ENCODE peak calls at places on chromosomes 4 and X, in six cellular contexts. J is hepatocyte, T is substantia nigra, I is psoas muscle, R is right atrium auricular region, E is HL-60. D is an unnamed sample.

GRCh38 chr4:110823251-110823650 is 200.4 kb upstream of the PITX2 start:
- DNase-seq in T (no peak), E (no peak), R (no peak), I (no peak), J (no peak), D (no peak)

GRCh38 chr4:71006203-71006907 is 12.9 kb downstream of the DCK start:
- DNase-seq in E (no peak), T (no peak), J (no peak), R (no peak), I (no peak), D (no peak)

GRCh38 chr4:25397305-25397704 is 20.2 kb downstream of the ANAPC4 start:
- DNase-seq in R (no peak), E (no peak), T (no peak), J (no peak), I (no peak), D (no peak)

GRCh38 chr4:2516635-2517034 is 19.8 kb upstream of the FAM193A start:
- DNase-seq in R (no peak), E (no peak), T (no peak), J (no peak), I (no peak), D (no peak)

GRCh38 chr4:80876810-80877209 is 153.7 kb upstream of the BMP3 start:
- DNase-seq in I (no peak), J (no peak), T (no peak), R (no peak), E (no peak), D (no peak)

GRCh38 chr4:145484240-145484846 is 2.7 kb downstream of the SMAD1 start:
- DNase-seq in J (no peak), I (no peak), R (no peak), T (no peak), E (no peak), D (no peak)

GRCh38 chrX:23554304-23554703 is 113.0 kb upstream of the PRDX4 start:
- DNase-seq in E (no peak), R (no peak), J (peak), T (no peak), I (no peak), D (peak)

GRCh38 chr4:26248647-26249046 is 72.2 kb upstream of the RBPJ start:
- DNase-seq in E (no peak), R (no peak), I (no peak), J (no peak), T (no peak), D (peak)

GRCh38 chr4:116926631-116927295 is 158.6 kb downstream of the TRAM1L1 start:
- DNase-seq in R (no peak), T (no peak), J (peak), I (no peak), E (no peak), D (no peak)

GRCh38 chr4:113759696-113760093 is 1.8 kb downstream of the CAMK2D start:
- DNase-seq in J (no peak), R (no peak), I (no peak), E (no peak), T (no peak), D (no peak)

GRCh38 chr4:101784957-101785356 is 5.6 kb upstream of the BANK1 start:
- DNase-seq in I (no peak), T (no peak), J (no peak), E (no peak), R (no peak), D (no peak)

GRCh38 chrX:41621236-41621651 is 67.5 kb upstream of the GPR34 start:
- DNase-seq in E (no peak), I (no peak), J (peak), R (no peak), T (no peak), D (no peak)

GRCh38 chr4:5893013-5893580 is at the start of gene CRMP1:
- DNase-seq in I (no peak), T (no peak), R (no peak), E (no peak), J (peak), D (no peak)

DNA sequence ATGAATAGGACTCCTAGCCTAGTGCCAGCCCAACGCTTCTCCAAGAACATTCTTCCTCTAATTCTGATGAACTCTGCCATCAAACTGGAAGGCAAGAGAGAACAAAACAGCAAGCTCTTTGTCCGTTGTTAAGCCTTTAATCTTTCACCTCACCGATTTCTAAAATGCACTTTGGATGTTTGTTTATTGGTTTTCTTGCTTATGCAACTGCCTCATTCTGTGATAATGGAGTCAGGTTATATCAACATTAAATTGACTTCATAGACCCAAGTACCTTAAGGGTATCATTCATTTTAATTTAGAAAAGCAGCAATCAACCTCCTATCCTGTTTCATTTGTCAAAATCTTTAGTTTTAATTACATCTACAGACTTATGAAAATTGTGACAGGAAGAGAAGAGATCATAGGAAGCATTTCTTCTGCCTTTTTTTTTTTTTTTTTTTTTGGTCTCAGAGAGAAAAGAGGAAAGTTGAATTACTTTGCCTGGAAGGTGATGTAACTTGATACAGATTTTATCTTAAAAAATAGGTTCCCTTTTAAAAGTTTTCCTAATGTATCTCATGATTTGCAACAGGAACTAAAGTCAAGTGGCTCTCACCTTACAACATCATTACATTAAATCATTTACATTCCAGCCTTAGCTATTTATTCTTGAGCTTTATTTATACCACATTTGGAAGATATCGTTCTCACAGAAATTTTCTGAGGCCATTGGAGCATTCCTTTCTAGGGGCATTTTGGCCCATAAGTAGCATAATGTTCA is 284.8 kb upstream of the FTHL17 start:
- DNase-seq in T (no peak), I (no peak), J (no peak), R (no peak), E (no peak), D (no peak)
- H3K27ac ChIP-seq in T (no peak), I (no peak), J (no peak), R (no peak), E (no peak), D (peak)

GRCh38 chrX:54920610-54921426 is at the start of gene TRO:
- DNase-seq in T (no peak), I (no peak), R (no peak), E (no peak), J (peak), D (no peak)
- H3K27ac ChIP-seq in T (peak), I (no peak), R (no peak), E (no peak), J (peak), D (peak)

GRCh38 chr4:118340109-118340508 is 12.7 kb downstream of the PRSS12 start:
- DNase-seq in I (no peak), E (no peak), T (no peak), R (no peak), J (no peak), D (no peak)
- H3K27ac ChIP-seq in I (no peak), E (no peak), T (no peak), R (no peak), J (no peak), D (no peak)

GRCh38 chrX:118347131-118347530 is 1.2 kb downstream of the WDR44 start:
- DNase-seq in R (no peak), E (no peak), I (no peak), T (no peak), J (peak), D (no peak)

GRCh38 chrX:118345401-118346257 is at the start of gene WDR44:
- DNase-seq in J (peak), E (peak), T (peak), R (peak), I (peak), D (peak)

GRCh38 chrX:118346258-118347094 is 570 bp downstream of the WDR44 start:
- DNase-seq in J (peak), I (peak), R (no peak), E (no peak), T (peak), D (no peak)

GRCh38 chrX:118348186-118348810 is 2.4 kb downstream of the WDR44 start:
- DNase-seq in T (no peak), R (no peak), E (no peak), I (no peak), J (no peak), D (no peak)

GRCh38 chrX:118345045-118345400 is 883 bp upstream of the WDR44 start:
- DNase-seq in T (no peak), E (no peak), J (no peak), R (no peak), I (no peak), D (no peak)
- H3K27ac ChIP-seq in T (no peak), E (peak), J (peak), R (peak), I (peak), D (peak)

DNA sequence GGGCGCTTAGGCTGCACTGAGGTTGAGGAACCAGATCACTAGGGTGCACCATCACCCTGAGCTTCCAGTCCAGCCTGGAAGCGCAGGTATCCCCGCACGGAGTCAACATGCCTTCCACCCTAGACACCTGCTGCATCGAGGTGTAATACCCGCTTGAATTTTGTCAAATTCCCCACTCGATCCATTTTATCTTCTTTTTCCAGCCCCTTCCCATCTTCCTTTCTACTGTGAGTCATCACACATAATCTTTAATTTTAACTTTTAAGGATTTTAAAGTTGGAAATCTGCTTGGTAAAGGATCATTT is 824 bp downstream of the PLK4 start:
- DNase-seq in J (no peak), R (no peak), T (no peak), I (no peak), E (no peak), D (no peak)
- H3K27ac ChIP-seq in J (peak), R (no peak), T (no peak), I (no peak), E (peak), D (no peak)

D was measured in tibial nerve.